ENCODE peak calls at places on chromosomes 16 and 17, in eight cellular contexts. J is non-pigmented ciliary epithelial cell, Q is AG10803, L is HAP-1, V is gastrocnemius medialis, U is HEK293T, D is activated T-cell treated with anti-CD3 and anti-CD28 coated beads for 1 hour, C is left ventricle myocardium inferior. G is an unnamed sample.

GRCh38 chr17:55496094-55496881 is 15.0 kb downstream of the SMIM36 start:
- DNase-seq in J (peak), Q (peak), L (no peak), V (no peak), U (no peak), D (no peak), C (peak), G (peak)

GRCh38 chr16:85027968-85028637 is 508 bp downstream of the KIAA0513 start:
- DNase-seq in J (no peak), Q (no peak), L (no peak), V (no peak), U (no peak), D (no peak), C (no peak), G (no peak)

GRCh38 chr17:12402963-12403622 is 262.6 kb upstream of the MYOCD start:
- DNase-seq in J (peak), Q (peak), L (no peak), V (no peak), U (no peak), D (no peak), C (no peak), G (peak)

GRCh38 chr17:69870751-69871199 is 204.2 kb upstream of the KCNJ16 start:
- DNase-seq in J (peak), Q (peak), L (no peak), V (no peak), U (no peak), D (no peak), C (no peak), G (no peak)

GRCh38 chr17:82964851-82965341 is 114.5 kb upstream of the METRNL start:
- DNase-seq in J (no peak), Q (no peak), L (no peak), V (no peak), U (no peak), D (no peak), C (no peak), G (no peak)

GRCh38 chr17:57586099-57586702 is 158.9 kb downstream of the CCDC182 start:
- DNase-seq in J (no peak), Q (no peak), L (no peak), V (no peak), U (no peak), D (no peak), C (no peak), G (no peak)

GRCh38 chr17:35559495-35559894 is 1.1 kb downstream of the SLFN14 start:
- DNase-seq in J (no peak), Q (no peak), L (no peak), V (no peak), U (no peak), D (no peak), C (no peak), G (no peak)

GRCh38 chr17:5000237-5000639 is 2.5 kb downstream of the KIF1C start:
- DNase-seq in J (no peak), Q (peak), L (no peak), V (peak), U (no peak), D (no peak), C (peak), G (no peak)

GRCh38 chr16:86118467-86119307 is 219.7 kb downstream of the IRF8 start:
- DNase-seq in J (no peak), Q (no peak), L (no peak), V (no peak), U (no peak), D (no peak), C (no peak), G (no peak)

GRCh38 chr16:81478876-81479496 is 34.4 kb downstream of the CMIP start:
- DNase-seq in J (no peak), Q (no peak), L (no peak), V (peak), U (no peak), D (no peak), C (peak), G (no peak)

GRCh38 chr16:57285379-57285778 is 907 bp upstream of the PLLP start:
- DNase-seq in J (no peak), Q (no peak), L (no peak), V (no peak), U (no peak), D (no peak), C (no peak), G (no peak)

GRCh38 chr17:12320286-12320685 is 299.6 kb downstream of the MAP2K4 start:
- DNase-seq in J (no peak), Q (peak), L (no peak), V (no peak), U (no peak), D (no peak), C (no peak), G (no peak)

GRCh38 chr17:63015824-63016223 is 49.8 kb downstream of the TANC2 start:
- DNase-seq in J (no peak), Q (no peak), L (no peak), V (no peak), U (no peak), D (no peak), C (no peak), G (no peak)

GRCh38 chr17:17106716-17107115 is 64.5 kb downstream of the MPRIP start:
- DNase-seq in J (no peak), Q (peak), L (no peak), V (no peak), U (no peak), D (no peak), C (peak), G (peak)

GRCh38 chr17:19387921-19388521 is 1.0 kb upstream of the MFAP4 start:
- DNase-seq in J (no peak), Q (peak), L (no peak), V (no peak), U (no peak), D (no peak), C (no peak), G (peak)

GRCh38 chr16:85522842-85523601 is 90.1 kb upstream of the GSE1 start:
- DNase-seq in J (no peak), Q (peak), L (no peak), V (no peak), U (no peak), D (no peak), C (no peak), G (peak)

GRCh38 chr16:66357523-66357928 is 9.0 kb upstream of the CDH5 start:
- DNase-seq in J (peak), Q (peak), L (peak), V (peak), U (peak), D (peak), C (no peak), G (peak)

GRCh38 chr16:20866161-20866772 is 33.9 kb downstream of the DCUN1D3 start:
- DNase-seq in J (no peak), Q (peak), L (no peak), V (no peak), U (no peak), D (no peak), C (no peak), G (peak)

GRCh38 chr17:81036128-81036891 is 1.4 kb downstream of the BAIAP2 start:
- DNase-seq in J (no peak), Q (no peak), L (no peak), V (no peak), U (no peak), D (no peak), C (no peak), G (no peak)

GRCh38 chr17:77409282-77410161 is 268.8 kb downstream of the SEC14L1 start:
- DNase-seq in J (no peak), Q (peak), L (no peak), V (no peak), U (no peak), D (no peak), C (peak), G (peak)

GRCh38 chr16:74297296-74297665 is 667 bp downstream of the PSMD7 start:
- DNase-seq in J (no peak), Q (peak), L (no peak), V (peak), U (peak), D (peak), C (no peak), G (peak)

GRCh38 chr17:3715296-3715695 is 8.4 kb upstream of the HASPIN start:
- DNase-seq in J (no peak), Q (no peak), L (no peak), V (no peak), U (no peak), D (no peak), C (no peak), G (no peak)

GRCh38 chr16:85137323-85138072 is 25.2 kb upstream of the CIBAR2 start:
- DNase-seq in J (no peak), Q (peak), L (no peak), V (peak), U (no peak), D (no peak), C (peak), G (peak)

GRCh38 chr16:5027086-5027485 is 6.6 kb downstream of the NAGPA start:
- DNase-seq in J (no peak), Q (no peak), L (no peak), V (no peak), U (no peak), D (no peak), C (no peak), G (no peak)

GRCh38 chr17:21455761-21456160 is 79.6 kb downstream of the KCNJ12 start:
- DNase-seq in J (no peak), Q (no peak), L (no peak), V (no peak), U (no peak), D (no peak), C (no peak), G (no peak)

GRCh38 chr16:4937782-4938682 is 1.1 kb upstream of the PPL start:
- DNase-seq in J (no peak), Q (peak), L (no peak), V (peak), U (no peak), D (no peak), C (no peak), G (no peak)

GRCh38 chr17:63622571-63623390 is 564 bp downstream of the MAP3K3 start:
- DNase-seq in J (no peak), Q (peak), L (peak), V (peak), U (peak), D (peak), C (peak), G (peak)

GRCh38 chr17:39576187-39576586 is 31.5 kb downstream of the NEUROD2 start:
- DNase-seq in J (no peak), Q (peak), L (no peak), V (no peak), U (peak), D (no peak), C (no peak), G (peak)

GRCh38 chr17:17413821-17414220 is 63.0 kb upstream of the MED9 start:
- DNase-seq in J (no peak), Q (peak), L (no peak), V (no peak), U (no peak), D (no peak), C (no peak), G (peak)

GRCh38 chr16:79181419-79181818 is 419.1 kb downstream of the MAF start:
- DNase-seq in J (no peak), Q (no peak), L (no peak), V (no peak), U (no peak), D (no peak), C (no peak), G (peak)

G was measured in cardiac fibroblast.